ENCODE peak calls at places on chromosomes 4 and X, in six cellular contexts. G is heart left ventricle, V is right lobe of liver, C is lower leg skin, Q is Peyer's patch, F is hepatocyte. S is an unnamed sample.

GRCh38 chrX:30504309-30504708 is 73.3 kb downstream of the TASL start:
- DNase-seq in G (no peak), V (no peak), C (no peak), Q (no peak), F (peak), S (no peak)

GRCh38 chr4:110364911-110365520 is 110.9 kb upstream of the ENPEP start:
- DNase-seq in G (peak), Q (no peak), V (no peak), C (no peak), F (peak), S (no peak)

GRCh38 chr4:119652978-119653377 is 24.4 kb upstream of the PDE5A start:
- DNase-seq in F (no peak), C (no peak), V (no peak), G (no peak), Q (no peak), S (no peak)

GRCh38 chr4:55733874-55734437 is 85.6 kb upstream of the EXOC1L start:
- DNase-seq in V (no peak), C (peak), G (no peak), Q (peak), F (peak), S (peak)

GRCh38 chr4:16590792-16591191 is 307.7 kb downstream of the LDB2 start:
- DNase-seq in F (no peak), G (no peak), V (no peak), C (no peak), Q (no peak), S (no peak)

GRCh38 chrX:9354918-9355317 is 109.9 kb upstream of the TBL1X start:
- DNase-seq in V (no peak), Q (no peak), G (no peak), F (no peak), C (no peak), S (no peak)

GRCh38 chrX:80602017-80602765 is 181.9 kb downstream of the TENT5D start:
- DNase-seq in V (no peak), C (no peak), Q (no peak), G (no peak), F (no peak), S (no peak)

GRCh38 chr4:101125045-101125713 is 222.1 kb downstream of the PPP3CA start:
- DNase-seq in V (no peak), G (no peak), Q (no peak), F (no peak), C (no peak), S (no peak)

GRCh38 chr4:73885570-73886230 is 16.5 kb downstream of the CXCL1 start:
- DNase-seq in F (no peak), V (no peak), Q (no peak), C (no peak), G (no peak), S (no peak)

GRCh38 chrX:57821703-57822375 is 88.4 kb downstream of the ZXDA start:
- DNase-seq in Q (no peak), G (peak), F (no peak), V (no peak), C (no peak), S (no peak)

GRCh38 chr4:101730291-101731117 is 60.0 kb upstream of the BANK1 start:
- DNase-seq in C (peak), G (peak), Q (peak), F (peak), V (peak), S (peak)

GRCh38 chr4:16686195-16686594 is 212.2 kb downstream of the LDB2 start:
- DNase-seq in C (no peak), F (no peak), G (no peak), V (no peak), Q (no peak), S (no peak)

GRCh38 chr4:149264093-149264733 is 551.4 kb downstream of the IQCM start:
- DNase-seq in F (peak), G (peak), Q (no peak), C (no peak), V (no peak), S (no peak)

GRCh38 chr4:23770011-23770410 is 119.8 kb downstream of the PPARGC1A start:
- DNase-seq in Q (no peak), G (no peak), V (no peak), C (no peak), F (no peak), S (no peak)

GRCh38 chr4:168200685-168201084 is 108.3 kb downstream of the ANXA10 start:
- DNase-seq in C (no peak), G (no peak), V (no peak), F (no peak), Q (no peak), S (no peak)

GRCh38 chr4:137312257-137312656 is 220.0 kb downstream of the PCDH18 start:
- DNase-seq in C (no peak), F (no peak), G (no peak), Q (no peak), V (no peak), S (no peak)

GRCh38 chr4:91243132-91243531 is 1060.6 kb upstream of the GRID2 start:
- DNase-seq in Q (no peak), G (peak), V (no peak), F (peak), C (no peak), S (no peak)

GRCh38 chrX:150416469-150416868 is 53.4 kb downstream of the MAMLD1 start:
- DNase-seq in C (no peak), V (no peak), G (no peak), F (no peak), Q (no peak), S (no peak)

GRCh38 chr4:9898596-9899345 is 117.3 kb downstream of the DRD5 start:
- DNase-seq in Q (no peak), F (peak), V (no peak), G (peak), C (peak), S (peak)

GRCh38 chrX:30493348-30493747 is 84.2 kb downstream of the TASL start:
- DNase-seq in C (no peak), F (no peak), V (no peak), Q (no peak), G (no peak), S (no peak)

GRCh38 chrX:2875798-2876399 is 47.2 kb downstream of the GYG2 start:
- DNase-seq in G (no peak), C (no peak), Q (no peak), V (no peak), F (peak), S (no peak)

DNA sequence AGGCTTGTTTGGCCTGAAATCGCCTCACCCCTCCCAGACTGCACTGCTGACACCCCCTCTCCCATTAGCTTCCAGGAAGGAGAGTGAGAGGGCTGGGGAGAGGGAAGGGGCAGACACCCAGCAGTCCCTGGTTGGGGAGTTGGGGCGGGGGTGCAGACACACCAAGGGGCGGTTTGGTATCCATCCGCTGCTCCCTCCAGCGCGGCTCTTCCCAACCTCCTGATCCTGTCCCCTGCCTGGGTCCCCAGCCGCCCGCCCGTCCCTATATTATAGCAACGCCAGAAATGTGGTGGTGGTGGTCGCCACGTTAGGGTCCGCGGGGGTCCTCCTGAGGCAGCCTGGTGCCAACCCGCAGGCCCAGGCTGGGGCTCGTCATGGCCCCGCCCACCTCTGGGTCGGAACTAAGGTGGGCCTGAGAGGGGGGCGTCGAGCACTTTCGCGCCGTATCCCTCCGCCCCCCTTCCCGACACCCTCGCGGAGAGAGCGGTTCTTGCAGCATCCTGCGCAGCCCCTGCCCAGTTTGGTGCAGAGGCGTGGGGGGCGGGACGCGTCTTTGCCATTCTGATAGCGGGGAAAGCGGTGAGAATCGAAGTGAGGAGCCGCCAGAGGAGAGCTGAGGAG is 25.1 kb downstream of the GPRASP3 start:
- DNase-seq in G (peak), Q (no peak), F (peak), C (no peak), V (no peak), S (peak)
- H3K4me3 ChIP-seq in G (peak), Q (peak), F (peak), C (peak), V (peak), S (peak)

GRCh38 chr4:140568507-140569306 is at the start of gene UCP1:
- DNase-seq in Q (peak), G (no peak), F (peak), V (no peak), C (no peak), S (peak)
- H3K4me3 ChIP-seq in Q (peak), G (peak), F (peak), V (peak), C (peak), S (peak)

DNA sequence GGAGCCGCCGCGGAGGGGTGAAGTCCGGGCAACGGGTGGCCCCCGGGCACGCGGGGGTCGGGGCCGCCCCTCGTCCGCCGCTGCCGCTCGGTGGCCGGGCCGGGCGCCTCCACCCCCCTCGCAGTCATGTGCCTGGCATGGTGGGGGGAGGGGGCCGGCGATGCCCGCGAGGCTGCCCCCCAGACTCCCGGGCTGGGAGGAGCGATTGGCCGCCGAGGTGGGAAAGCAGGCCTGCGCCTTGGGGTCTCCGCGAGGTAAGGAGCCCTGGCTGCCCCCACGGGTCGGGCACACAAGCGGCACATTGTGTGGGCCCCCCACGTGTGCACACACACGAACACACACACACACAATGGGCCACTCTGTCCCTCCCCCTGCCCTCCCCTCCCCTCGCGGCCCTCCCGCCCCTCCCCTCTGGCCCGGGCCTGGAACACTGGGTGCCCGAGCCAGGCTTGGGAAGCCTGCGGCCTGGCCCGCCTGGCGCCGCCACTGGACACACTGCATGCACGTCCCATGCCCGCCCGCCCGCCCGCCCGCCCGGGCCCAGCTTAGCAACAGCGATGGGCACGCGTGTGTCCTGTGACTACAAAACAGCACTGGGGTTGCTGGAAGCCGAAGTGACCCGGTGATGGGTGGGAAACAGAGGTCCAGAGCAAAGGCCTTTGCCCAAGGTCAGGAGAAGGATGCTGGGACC is 1.3 kb downstream of the SLC6A8 start:
- DNase-seq in F (no peak), G (no peak), Q (peak), C (no peak), V (peak), S (no peak)
- H3K4me3 ChIP-seq in F (peak), G (peak), Q (peak), C (no peak), V (no peak), S (peak)

DNA sequence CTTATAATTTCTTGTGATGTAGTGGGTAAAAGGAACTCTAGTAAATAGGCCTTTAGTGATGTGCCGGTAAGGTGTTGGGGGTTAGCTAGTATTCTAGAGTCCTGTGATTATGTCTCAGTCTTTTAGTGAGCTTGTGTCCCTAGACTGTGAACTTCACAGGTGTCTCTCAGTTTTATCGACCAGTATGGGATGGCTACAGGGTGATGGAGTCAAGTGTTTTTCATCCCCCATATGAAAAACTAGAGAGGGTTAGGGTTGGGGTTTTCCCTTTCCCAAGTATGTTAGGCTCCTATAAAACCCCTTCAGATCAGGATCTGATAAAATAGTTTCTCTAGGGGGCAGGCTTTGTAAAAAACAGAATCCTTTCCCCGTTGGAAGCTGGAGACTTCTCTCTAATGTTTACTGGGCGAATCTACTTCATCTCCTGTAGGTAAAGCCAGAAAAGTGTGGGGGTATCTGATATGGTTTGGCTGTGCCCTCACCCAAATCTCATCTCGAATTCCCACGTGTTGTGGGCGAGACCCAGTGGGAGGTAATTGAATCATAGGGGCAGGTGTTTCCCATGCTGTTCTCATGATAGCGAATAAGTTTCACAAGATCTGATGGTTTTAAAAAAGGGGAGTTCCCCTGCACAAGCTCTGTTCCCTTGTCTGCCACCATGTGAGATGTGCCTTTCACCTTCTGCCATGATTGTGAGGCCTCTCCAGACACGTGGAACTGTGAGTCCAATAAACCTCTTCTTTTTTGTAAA is 120.8 kb downstream of the DTHD1 start:
- DNase-seq in Q (no peak), V (no peak), G (no peak), F (no peak), C (no peak), S (no peak)
- H3K4me3 ChIP-seq in Q (no peak), V (no peak), G (no peak), F (no peak), C (no peak), S (no peak)